ENCODE peak calls at places on chromosome 6, in four cellular contexts. One of them, this sample, is unnamed.

GRCh38 chr6:130575971-130576370 is 210.2 kb downstream of the TMEM200A start:
- DNase-seq in AG10803: no peak
- DNase-seq in GM23338: no peak
- DNase-seq in astrocyte: no peak
- DNase-seq in this sample: no peak

GRCh38 chr6:7911345-7911725 is 747 bp upstream of the TXNDC5 start:
- DNase-seq in AG10803: no peak
- DNase-seq in GM23338: peak; percentile 25
- DNase-seq in astrocyte: no peak
- DNase-seq in this sample: no peak

GRCh38 chr6:138692978-138693909 is 80.3 kb upstream of the CCDC28A start:
- DNase-seq in AG10803: peak; percentile 49
- DNase-seq in GM23338: peak; percentile 91
- DNase-seq in astrocyte: peak; percentile 63
- DNase-seq in this sample: no peak

GRCh38 chr6:35583893-35584688 is 71.4 kb upstream of the TULP1 start:
- DNase-seq in AG10803: peak; percentile 72
- DNase-seq in GM23338: peak; percentile 91
- DNase-seq in astrocyte: peak; percentile 44
- DNase-seq in this sample: peak; percentile 62

GRCh38 chr6:33683051-33683571 is 28.4 kb downstream of the UQCC2 start:
- DNase-seq in AG10803: no peak
- DNase-seq in GM23338: no peak
- DNase-seq in astrocyte: no peak
- DNase-seq in this sample: no peak

GRCh38 chr6:169263836-169264608 is 10.4 kb upstream of the THBS2 start:
- DNase-seq in AG10803: peak; percentile 82
- DNase-seq in GM23338: no peak
- DNase-seq in astrocyte: peak; percentile 56
- DNase-seq in this sample: no peak

GRCh38 chr6:12033770-12034169 is 21.7 kb downstream of the HIVEP1 start:
- DNase-seq in AG10803: peak; percentile 54
- DNase-seq in GM23338: no peak
- DNase-seq in astrocyte: peak; percentile 58
- DNase-seq in this sample: no peak

GRCh38 chr6:138485005-138485545 is 14.2 kb downstream of the NHSL1 start:
- DNase-seq in AG10803: peak; percentile 9
- DNase-seq in GM23338: peak; percentile 57
- DNase-seq in astrocyte: peak; percentile 34
- DNase-seq in this sample: no peak

GRCh38 chr6:41093729-41094128 is 21.0 kb downstream of the NFYA start:
- DNase-seq in AG10803: no peak
- DNase-seq in GM23338: no peak
- DNase-seq in astrocyte: no peak
- DNase-seq in this sample: no peak

GRCh38 chr6:163432300-163432699 is 17.8 kb downstream of the QKI start:
- DNase-seq in AG10803: no peak
- DNase-seq in GM23338: no peak
- DNase-seq in astrocyte: no peak
- DNase-seq in this sample: no peak

GRCh38 chr6:163429858-163430448 is 15.4 kb downstream of the QKI start:
- DNase-seq in AG10803: no peak
- DNase-seq in GM23338: peak; percentile 41
- DNase-seq in astrocyte: no peak
- DNase-seq in this sample: no peak

GRCh38 chr6:163423696-163424095 is 9.2 kb downstream of the QKI start:
- DNase-seq in AG10803: no peak
- DNase-seq in GM23338: no peak
- DNase-seq in astrocyte: no peak
- DNase-seq in this sample: no peak

GRCh38 chr6:163428373-163428772 is 13.9 kb downstream of the QKI start:
- DNase-seq in AG10803: no peak
- DNase-seq in GM23338: no peak
- DNase-seq in astrocyte: no peak
- DNase-seq in this sample: no peak

GRCh38 chr6:163427498-163428254 is 13.2 kb downstream of the QKI start:
- DNase-seq in AG10803: peak; percentile 88
- DNase-seq in GM23338: peak; percentile 63
- DNase-seq in astrocyte: peak; percentile 71
- DNase-seq in this sample: no peak
- TF ChIP-seq CTCF in AG10803: peak; percentile 68
- TF ChIP-seq CTCF in GM23338: peak; percentile 43
- TF ChIP-seq CTCF in astrocyte: peak; percentile 23
- TF ChIP-seq CTCF in this sample: peak; percentile 56

GRCh38 chr6:116764961-116765841 is at the start of gene FAM162B:
- DNase-seq in AG10803: peak; percentile 5
- DNase-seq in GM23338: peak; percentile 75
- DNase-seq in astrocyte: peak; percentile 5
- DNase-seq in this sample: no peak
- TF ChIP-seq CTCF in AG10803: no peak
- TF ChIP-seq CTCF in GM23338: no peak
- TF ChIP-seq CTCF in astrocyte: no peak
- TF ChIP-seq CTCF in this sample: no peak

GRCh38 chr6:154542747-154543146 is 32.3 kb upstream of the CNKSR3 start:
- DNase-seq in AG10803: no peak
- DNase-seq in GM23338: peak; percentile 92
- DNase-seq in astrocyte: no peak
- DNase-seq in this sample: no peak

GRCh38 chr6:154543638-154544037 is 33.2 kb upstream of the CNKSR3 start:
- DNase-seq in AG10803: no peak
- DNase-seq in GM23338: no peak
- DNase-seq in astrocyte: peak; percentile 10
- DNase-seq in this sample: no peak

GRCh38 chr6:154549179-154549578 is 38.7 kb upstream of the CNKSR3 start:
- DNase-seq in AG10803: no peak
- DNase-seq in GM23338: no peak
- DNase-seq in astrocyte: no peak
- DNase-seq in this sample: no peak

GRCh38 chr6:154550778-154551177 is 40.3 kb upstream of the CNKSR3 start:
- DNase-seq in AG10803: no peak
- DNase-seq in GM23338: no peak
- DNase-seq in astrocyte: no peak
- DNase-seq in this sample: no peak

GRCh38 chr6:154548130-154548830 is 37.8 kb upstream of the CNKSR3 start:
- DNase-seq in AG10803: peak; percentile 2
- DNase-seq in GM23338: no peak
- DNase-seq in astrocyte: peak; percentile 71
- DNase-seq in this sample: no peak
- TF ChIP-seq CTCF in AG10803: no peak
- TF ChIP-seq CTCF in GM23338: no peak
- TF ChIP-seq CTCF in astrocyte: no peak
- TF ChIP-seq CTCF in this sample: no peak

GRCh38 chr6:13813621-13814175 is 659 bp downstream of the MCUR1 start:
- DNase-seq in AG10803: peak; percentile 58
- DNase-seq in GM23338: peak; percentile 97
- DNase-seq in astrocyte: peak; percentile 64
- DNase-seq in this sample: no peak

GRCh38 chr6:13813011-13813410 is 1.3 kb downstream of the MCUR1 start:
- DNase-seq in AG10803: no peak
- DNase-seq in GM23338: no peak
- DNase-seq in astrocyte: no peak
- DNase-seq in this sample: no peak

GRCh38 chr6:13814938-13815575 is 700 bp upstream of the MCUR1 start:
- DNase-seq in AG10803: no peak
- DNase-seq in GM23338: no peak
- DNase-seq in astrocyte: no peak
- DNase-seq in this sample: no peak

GRCh38 chr6:13812359-13812642 is 2.1 kb downstream of the MCUR1 start:
- DNase-seq in AG10803: no peak
- DNase-seq in GM23338: no peak
- DNase-seq in astrocyte: no peak
- DNase-seq in this sample: no peak

GRCh38 chr6:13814176-13814937 is at the start of gene MCUR1:
- DNase-seq in AG10803: peak; percentile 78
- DNase-seq in GM23338: peak; percentile 85
- DNase-seq in astrocyte: peak; percentile 77
- DNase-seq in this sample: peak; percentile 69
- TF ChIP-seq CTCF in AG10803: peak; percentile 6
- TF ChIP-seq CTCF in GM23338: no peak
- TF ChIP-seq CTCF in astrocyte: no peak
- TF ChIP-seq CTCF in this sample: no peak

DNA sequence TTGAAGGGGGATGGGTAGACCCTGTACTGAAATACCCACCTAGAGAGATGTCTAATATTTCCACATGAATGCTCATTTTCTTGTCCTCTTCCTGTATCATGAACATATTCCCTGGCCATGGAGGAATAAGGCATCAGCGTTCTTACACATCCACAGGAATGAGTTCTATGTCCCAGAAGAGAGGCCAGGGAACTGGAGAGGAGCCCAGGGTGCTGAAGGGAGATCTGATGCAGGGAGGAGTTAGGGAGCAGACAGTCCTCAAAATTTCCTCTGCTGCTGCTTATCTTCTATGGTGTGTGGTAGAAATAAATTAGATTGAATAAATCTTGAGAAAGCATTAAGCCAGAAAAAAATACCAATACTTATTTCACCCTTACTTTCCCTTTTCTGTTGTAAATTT is 295.0 kb downstream of the KCNQ5 start:
- DNase-seq in AG10803: peak; percentile 59
- DNase-seq in GM23338: no peak
- DNase-seq in astrocyte: no peak
- DNase-seq in this sample: no peak
- TF ChIP-seq CTCF in AG10803: no peak
- TF ChIP-seq CTCF in GM23338: no peak
- TF ChIP-seq CTCF in astrocyte: no peak
- TF ChIP-seq CTCF in this sample: no peak

DNA sequence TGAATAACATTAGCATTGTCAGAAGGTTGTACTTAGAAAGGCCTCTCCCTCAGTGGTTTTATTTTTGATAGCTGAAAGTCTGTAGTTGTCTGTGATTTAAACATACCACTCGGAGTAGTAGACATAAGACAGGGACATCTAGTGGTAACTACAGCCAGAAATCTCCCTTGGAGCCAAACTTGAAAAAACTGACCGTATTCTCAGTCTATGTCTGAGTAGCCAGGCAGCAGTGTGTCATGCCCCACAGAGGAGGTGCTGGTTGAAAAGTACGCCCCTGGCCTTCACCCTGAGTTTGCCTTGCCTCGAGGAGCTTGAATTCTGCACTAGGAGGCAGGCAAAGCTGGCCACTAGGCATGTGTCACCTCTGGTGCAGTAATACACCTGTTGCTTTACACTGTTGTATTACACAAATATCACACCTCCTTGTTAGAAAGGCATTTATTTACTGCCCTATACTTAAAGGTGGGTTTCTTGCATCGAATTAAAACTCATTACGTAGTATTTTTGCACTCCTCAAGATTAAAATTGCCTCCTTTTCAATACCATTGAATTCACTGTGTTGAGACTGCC is 20.8 kb downstream of the ZBTB2 start:
- DNase-seq in AG10803: no peak
- DNase-seq in GM23338: peak; percentile 50
- DNase-seq in astrocyte: peak; percentile 42
- DNase-seq in this sample: no peak
- TF ChIP-seq CTCF in AG10803: no peak
- TF ChIP-seq CTCF in GM23338: peak; percentile 36
- TF ChIP-seq CTCF in astrocyte: peak; percentile 26
- TF ChIP-seq CTCF in this sample: no peak

GRCh38 chr6:124798942-124799496 is 163.2 kb upstream of the RNF217 start:
- DNase-seq in AG10803: no peak
- DNase-seq in GM23338: no peak
- DNase-seq in astrocyte: no peak
- DNase-seq in this sample: no peak
- TF ChIP-seq CTCF in AG10803: no peak
- TF ChIP-seq CTCF in GM23338: peak; percentile 40
- TF ChIP-seq CTCF in astrocyte: no peak
- TF ChIP-seq CTCF in this sample: no peak

GRCh38 chr6:56995347-56995746 is 40.4 kb downstream of the BEND6 start:
- DNase-seq in AG10803: no peak
- DNase-seq in GM23338: peak; percentile 68
- DNase-seq in astrocyte: no peak
- DNase-seq in this sample: no peak
- TF ChIP-seq CTCF in AG10803: no peak
- TF ChIP-seq CTCF in GM23338: peak; percentile 67
- TF ChIP-seq CTCF in astrocyte: no peak
- TF ChIP-seq CTCF in this sample: no peak

GRCh38 chr6:9566096-9566495 is 848.8 kb downstream of the TFAP2A start:
- DNase-seq in AG10803: no peak
- DNase-seq in GM23338: no peak
- DNase-seq in astrocyte: no peak
- DNase-seq in this sample: no peak
- TF ChIP-seq CTCF in AG10803: no peak
- TF ChIP-seq CTCF in GM23338: no peak
- TF ChIP-seq CTCF in astrocyte: no peak
- TF ChIP-seq CTCF in this sample: no peak

This sample was measured in CD14-positive monocyte.